ENCODE peak calls at places on chromosomes 16 and 17, in four cellular contexts. F, V, D and P are unnamed samples.

GRCh38 chr17:40432864-40433528 is 10.3 kb upstream of the IGFBP4 start:
- DNase-seq in F (no peak), V (no peak), D (peak), P (no peak)

GRCh38 chr16:57810197-57811024 is 8.1 kb upstream of the KIFC3 start:
- DNase-seq in F (peak), V (peak), D (peak), P (no peak)

GRCh38 chr16:51401673-51402072 is 250.6 kb upstream of the SALL1 start:
- DNase-seq in F (no peak), V (no peak), D (no peak), P (no peak)

GRCh38 chr17:60563743-60564142 is 36.2 kb upstream of the PPM1D start:
- DNase-seq in F (no peak), V (no peak), D (no peak), P (no peak)

GRCh38 chr17:78416791-78417530 is 38.5 kb downstream of the PGS1 start:
- DNase-seq in F (no peak), V (no peak), D (peak), P (no peak)

GRCh38 chr16:13896543-13897182 is 23.3 kb upstream of the ERCC4 start:
- DNase-seq in F (no peak), V (no peak), D (no peak), P (no peak)

GRCh38 chr17:4332296-4332970 is 34.0 kb downstream of the UBE2G1 start:
- DNase-seq in F (no peak), V (no peak), D (no peak), P (no peak)

GRCh38 chr16:31002252-31002700 is 8.2 kb downstream of the STX1B start:
- DNase-seq in F (no peak), V (no peak), D (peak), P (no peak)

GRCh38 chr17:82859431-82860403 is 19.9 kb upstream of the ZNF750 start:
- DNase-seq in F (peak), V (no peak), D (peak), P (no peak)

GRCh38 chr17:76716146-76716833 is 5.5 kb upstream of the MXRA7 start:
- DNase-seq in F (no peak), V (no peak), D (peak), P (no peak)

GRCh38 chr16:56637814-56638750 is at the start of gene MT1A:
- DNase-seq in F (no peak), V (no peak), D (peak), P (no peak)

GRCh38 chr17:16507918-16508533 is 16.0 kb upstream of the LRRC75A start:
- DNase-seq in F (no peak), V (no peak), D (no peak), P (no peak)

GRCh38 chr17:80443916-80444708 is 29.1 kb downstream of the ENDOV start:
- DNase-seq in F (no peak), V (peak), D (peak), P (no peak)

GRCh38 chr17:15171433-15172047 is 93.6 kb downstream of the PMP22 start:
- DNase-seq in F (peak), V (peak), D (peak), P (no peak)

GRCh38 chr16:68800257-68800875 is 43.0 kb upstream of the TANGO6 start:
- DNase-seq in F (peak), V (peak), D (peak), P (peak)

GRCh38 chr16:23950898-23951297 is 115.1 kb downstream of the PRKCB start:
- DNase-seq in F (no peak), V (no peak), D (no peak), P (no peak)

GRCh38 chr17:48640858-48641180 is 14.7 kb upstream of the HOXB9 start:
- DNase-seq in F (no peak), V (no peak), D (no peak), P (no peak)

GRCh38 chr16:65122974-65123845 is 1.3 kb upstream of the CDH11 start:
- DNase-seq in F (no peak), V (no peak), D (peak), P (no peak)

GRCh38 chr17:11618861-11619566 is 20.7 kb downstream of the DNAH9 start:
- DNase-seq in F (no peak), V (no peak), D (no peak), P (no peak)